ENCODE peak calls at places on chromosomes 11 and 22, in seven cellular contexts. One of them, this sample, is unnamed.

GRCh38 chr11:70397983-70398833 is at the start of gene CTTN:
- DNase-seq in SK-N-SH: peak
- DNase-seq in body of pancreas: peak
- DNase-seq in GM06990: peak
- DNase-seq in transverse colon: peak
- DNase-seq in kidney epithelial cell: peak
- DNase-seq in fibroblast of mammary gland: peak
- DNase-seq in this sample: peak

GRCh38 chr22:42959472-42960145 is 55.3 kb downstream of the PACSIN2 start:
- DNase-seq in SK-N-SH: peak
- DNase-seq in body of pancreas: peak
- DNase-seq in GM06990: no peak
- DNase-seq in transverse colon: peak
- DNase-seq in kidney epithelial cell: peak
- DNase-seq in fibroblast of mammary gland: peak
- DNase-seq in this sample: peak

GRCh38 chr11:64917663-64917995 is 620 bp upstream of the ATG2A start:
- DNase-seq in SK-N-SH: no peak
- DNase-seq in body of pancreas: no peak
- DNase-seq in GM06990: no peak
- DNase-seq in transverse colon: no peak
- DNase-seq in kidney epithelial cell: no peak
- DNase-seq in fibroblast of mammary gland: no peak
- DNase-seq in this sample: no peak

GRCh38 chr11:118015385-118015841 is 29.2 kb downstream of the IL10RA start:
- DNase-seq in SK-N-SH: no peak
- DNase-seq in body of pancreas: no peak
- DNase-seq in GM06990: no peak
- DNase-seq in transverse colon: no peak
- DNase-seq in kidney epithelial cell: no peak
- DNase-seq in fibroblast of mammary gland: no peak
- DNase-seq in this sample: no peak

GRCh38 chr11:120066738-120067303 is 71.1 kb downstream of the TRIM29 start:
- DNase-seq in SK-N-SH: no peak
- DNase-seq in body of pancreas: no peak
- DNase-seq in GM06990: no peak
- DNase-seq in transverse colon: no peak
- DNase-seq in kidney epithelial cell: no peak
- DNase-seq in fibroblast of mammary gland: no peak
- DNase-seq in this sample: no peak

GRCh38 chr11:60084866-60085265 is 3.6 kb upstream of the MS4A2 start:
- DNase-seq in SK-N-SH: no peak
- DNase-seq in body of pancreas: no peak
- DNase-seq in GM06990: no peak
- DNase-seq in transverse colon: no peak
- DNase-seq in kidney epithelial cell: no peak
- DNase-seq in fibroblast of mammary gland: no peak
- DNase-seq in this sample: no peak

GRCh38 chr22:31206896-31207687 is 5.0 kb upstream of the LIMK2 start:
- DNase-seq in SK-N-SH: no peak
- DNase-seq in body of pancreas: no peak
- DNase-seq in GM06990: no peak
- DNase-seq in transverse colon: peak
- DNase-seq in kidney epithelial cell: no peak
- DNase-seq in fibroblast of mammary gland: no peak
- DNase-seq in this sample: peak

GRCh38 chr11:35689081-35689996 is 26.8 kb downstream of the TRIM44 start:
- DNase-seq in SK-N-SH: no peak
- DNase-seq in body of pancreas: no peak
- DNase-seq in GM06990: no peak
- DNase-seq in transverse colon: no peak
- DNase-seq in kidney epithelial cell: no peak
- DNase-seq in fibroblast of mammary gland: no peak
- DNase-seq in this sample: no peak

GRCh38 chr22:31350410-31350863 is 4.3 kb upstream of the PATZ1 start:
- DNase-seq in SK-N-SH: peak
- DNase-seq in body of pancreas: peak
- DNase-seq in GM06990: no peak
- DNase-seq in transverse colon: peak
- DNase-seq in kidney epithelial cell: no peak
- DNase-seq in fibroblast of mammary gland: peak
- DNase-seq in this sample: no peak

GRCh38 chr11:813440-814096 is 3.8 kb downstream of the RPLP2 start:
- DNase-seq in SK-N-SH: no peak
- DNase-seq in body of pancreas: no peak
- DNase-seq in GM06990: no peak
- DNase-seq in transverse colon: no peak
- DNase-seq in kidney epithelial cell: no peak
- DNase-seq in fibroblast of mammary gland: peak
- DNase-seq in this sample: no peak

GRCh38 chr11:127182586-127183203 is 182.1 kb upstream of the KIRREL3 start:
- DNase-seq in SK-N-SH: peak
- DNase-seq in body of pancreas: no peak
- DNase-seq in GM06990: no peak
- DNase-seq in transverse colon: no peak
- DNase-seq in kidney epithelial cell: no peak
- DNase-seq in fibroblast of mammary gland: no peak
- DNase-seq in this sample: no peak

GRCh38 chr22:45508814-45509213 is 6.1 kb downstream of the FBLN1 start:
- DNase-seq in SK-N-SH: no peak
- DNase-seq in body of pancreas: no peak
- DNase-seq in GM06990: no peak
- DNase-seq in transverse colon: no peak
- DNase-seq in kidney epithelial cell: no peak
- DNase-seq in fibroblast of mammary gland: no peak
- DNase-seq in this sample: no peak

GRCh38 chr22:36757608-36758220 is 18.2 kb downstream of the IFT27 start:
- DNase-seq in SK-N-SH: peak
- DNase-seq in body of pancreas: peak
- DNase-seq in GM06990: peak
- DNase-seq in transverse colon: peak
- DNase-seq in kidney epithelial cell: peak
- DNase-seq in fibroblast of mammary gland: peak
- DNase-seq in this sample: no peak

GRCh38 chr11:65493367-65494176 is 5.3 kb upstream of the MALAT1 start:
- DNase-seq in SK-N-SH: no peak
- DNase-seq in body of pancreas: peak
- DNase-seq in GM06990: no peak
- DNase-seq in transverse colon: peak
- DNase-seq in kidney epithelial cell: peak
- DNase-seq in fibroblast of mammary gland: peak
- DNase-seq in this sample: no peak

GRCh38 chr11:116169776-116170175 is 603.0 kb downstream of the BUD13 start:
- DNase-seq in SK-N-SH: no peak
- DNase-seq in body of pancreas: no peak
- DNase-seq in GM06990: no peak
- DNase-seq in transverse colon: no peak
- DNase-seq in kidney epithelial cell: no peak
- DNase-seq in fibroblast of mammary gland: no peak
- DNase-seq in this sample: no peak

DNA sequence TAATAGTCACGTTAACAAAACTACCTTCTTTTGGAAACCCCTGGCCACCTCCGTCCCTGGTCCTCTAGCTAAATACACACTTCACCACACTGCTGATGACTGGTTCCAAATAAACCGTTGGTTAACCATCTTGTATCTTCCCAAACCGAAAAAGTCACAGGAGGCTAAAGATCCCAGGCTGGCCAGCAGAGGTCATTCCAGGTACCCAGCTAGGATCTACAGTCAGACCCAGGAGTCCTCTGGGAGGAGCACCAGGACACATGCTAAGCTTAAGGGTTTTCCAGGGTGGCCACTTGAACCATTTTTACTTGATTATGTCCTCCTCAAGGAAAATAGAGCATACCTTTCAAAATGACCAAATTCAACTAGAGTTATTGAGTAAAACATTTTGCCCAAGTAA is 103.2 kb downstream of the ETS1 start:
- DNase-seq in SK-N-SH: no peak
- DNase-seq in body of pancreas: no peak
- DNase-seq in GM06990: no peak
- DNase-seq in transverse colon: no peak
- DNase-seq in kidney epithelial cell: no peak
- DNase-seq in fibroblast of mammary gland: no peak
- DNase-seq in this sample: no peak
- TF ChIP-seq CTCF in SK-N-SH: peak
- TF ChIP-seq CTCF in body of pancreas: peak
- TF ChIP-seq CTCF in GM06990: peak
- TF ChIP-seq CTCF in transverse colon: no peak
- TF ChIP-seq CTCF in kidney epithelial cell: peak
- TF ChIP-seq CTCF in fibroblast of mammary gland: peak
- TF ChIP-seq CTCF in this sample: peak

DNA sequence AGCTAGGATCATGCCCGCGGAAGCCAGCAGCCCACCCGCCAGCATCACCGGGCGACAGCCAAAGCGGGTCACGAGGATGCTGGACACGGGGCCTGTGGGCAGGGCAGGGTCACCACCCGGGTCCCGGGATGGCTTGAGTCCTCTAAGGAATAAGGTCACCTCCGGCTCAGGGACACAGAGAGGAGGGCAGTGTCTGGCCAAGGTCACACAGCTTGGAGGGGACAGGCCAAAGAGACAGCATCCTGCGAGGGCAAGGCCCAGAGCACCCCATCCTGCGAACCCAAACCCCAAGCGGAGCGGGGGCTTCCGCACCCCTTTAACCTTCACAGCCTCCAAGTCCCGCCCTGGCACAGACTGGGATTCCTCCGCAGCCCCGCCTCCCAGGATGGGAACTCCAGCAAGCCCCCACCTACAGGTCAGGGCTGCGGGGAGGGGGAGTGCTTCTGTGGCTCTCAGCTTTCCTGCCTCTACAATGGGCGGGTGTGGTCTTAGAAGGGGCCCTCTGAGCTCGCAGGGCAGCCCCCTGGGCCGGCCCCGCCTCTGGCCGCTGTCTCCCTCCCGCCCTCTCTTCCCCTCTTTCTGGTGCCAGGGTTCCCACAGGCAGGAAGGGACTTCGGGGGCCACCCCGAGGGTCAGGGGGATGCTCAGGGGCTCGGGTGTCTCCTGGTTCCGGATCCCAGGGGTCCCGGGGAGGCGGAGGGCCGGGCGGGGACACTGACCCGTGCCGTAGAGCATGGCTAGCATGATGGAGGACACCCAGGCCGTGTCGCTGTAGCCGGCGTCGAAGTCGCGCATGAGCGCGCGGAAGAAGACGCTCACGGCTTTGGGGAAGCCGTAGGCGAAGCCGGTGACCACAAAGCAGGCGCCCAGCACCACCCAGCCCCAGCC is 1.8 kb downstream of the SLC16A8 start:
- DNase-seq in SK-N-SH: no peak
- DNase-seq in body of pancreas: no peak
- DNase-seq in GM06990: no peak
- DNase-seq in transverse colon: no peak
- DNase-seq in kidney epithelial cell: no peak
- DNase-seq in fibroblast of mammary gland: no peak
- DNase-seq in this sample: no peak
- H3K4me3 ChIP-seq in SK-N-SH: no peak
- H3K4me3 ChIP-seq in body of pancreas: no peak
- H3K4me3 ChIP-seq in GM06990: no peak
- H3K4me3 ChIP-seq in transverse colon: no peak
- H3K4me3 ChIP-seq in kidney epithelial cell: no peak
- H3K4me3 ChIP-seq in fibroblast of mammary gland: no peak
- H3K4me3 ChIP-seq in this sample: no peak

GRCh38 chr11:71423181-71423790 is 24.9 kb downstream of the DHCR7 start:
- DNase-seq in SK-N-SH: no peak
- DNase-seq in body of pancreas: no peak
- DNase-seq in GM06990: no peak
- DNase-seq in transverse colon: no peak
- DNase-seq in kidney epithelial cell: no peak
- DNase-seq in fibroblast of mammary gland: no peak
- DNase-seq in this sample: no peak

GRCh38 chr11:71426413-71426812 is 21.8 kb downstream of the DHCR7 start:
- DNase-seq in SK-N-SH: no peak
- DNase-seq in body of pancreas: no peak
- DNase-seq in GM06990: no peak
- DNase-seq in transverse colon: no peak
- DNase-seq in kidney epithelial cell: no peak
- DNase-seq in fibroblast of mammary gland: peak
- DNase-seq in this sample: no peak

GRCh38 chr11:71425851-71426250 is 22.3 kb downstream of the DHCR7 start:
- DNase-seq in SK-N-SH: no peak
- DNase-seq in body of pancreas: no peak
- DNase-seq in GM06990: no peak
- DNase-seq in transverse colon: no peak
- DNase-seq in kidney epithelial cell: peak
- DNase-seq in fibroblast of mammary gland: peak
- DNase-seq in this sample: peak

GRCh38 chr11:71428861-71429435 is 19.2 kb downstream of the DHCR7 start:
- DNase-seq in SK-N-SH: no peak
- DNase-seq in body of pancreas: no peak
- DNase-seq in GM06990: no peak
- DNase-seq in transverse colon: no peak
- DNase-seq in kidney epithelial cell: no peak
- DNase-seq in fibroblast of mammary gland: peak
- DNase-seq in this sample: no peak

DNA sequence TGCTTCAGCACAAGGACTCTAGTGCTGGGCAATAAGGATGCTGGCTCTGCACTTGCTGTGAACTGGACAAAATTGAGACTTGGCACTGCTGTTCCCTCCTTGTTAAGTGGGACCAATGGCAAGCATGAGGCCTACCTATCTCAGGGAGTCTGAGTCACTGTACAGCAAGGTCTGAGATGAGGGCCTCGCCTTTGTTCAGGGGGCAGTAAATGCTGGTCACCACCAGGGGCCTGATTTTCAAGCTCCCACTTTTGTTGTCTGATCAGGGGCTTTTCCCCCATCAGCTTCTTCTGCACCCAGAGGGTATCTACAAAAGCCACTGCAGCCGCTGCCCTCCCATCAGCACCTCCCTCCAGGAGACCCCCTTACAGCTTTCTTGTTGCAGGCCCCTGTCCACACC is 22.8 kb downstream of the DHCR7 start:
- DNase-seq in SK-N-SH: no peak
- DNase-seq in body of pancreas: no peak
- DNase-seq in GM06990: no peak
- DNase-seq in transverse colon: no peak
- DNase-seq in kidney epithelial cell: no peak
- DNase-seq in fibroblast of mammary gland: no peak
- DNase-seq in this sample: no peak
- TF ChIP-seq CTCF in SK-N-SH: no peak
- TF ChIP-seq CTCF in body of pancreas: no peak
- TF ChIP-seq CTCF in GM06990: peak
- TF ChIP-seq CTCF in transverse colon: no peak
- TF ChIP-seq CTCF in kidney epithelial cell: peak
- TF ChIP-seq CTCF in fibroblast of mammary gland: peak
- TF ChIP-seq CTCF in this sample: no peak

GRCh38 chr11:92969634-92970347 is at the start of gene MTNR1B:
- DNase-seq in SK-N-SH: peak
- DNase-seq in body of pancreas: no peak
- DNase-seq in GM06990: no peak
- DNase-seq in transverse colon: no peak
- DNase-seq in kidney epithelial cell: no peak
- DNase-seq in fibroblast of mammary gland: no peak
- DNase-seq in this sample: no peak
- H3K4me3 ChIP-seq in SK-N-SH: no peak
- H3K4me3 ChIP-seq in body of pancreas: no peak
- H3K4me3 ChIP-seq in GM06990: no peak
- H3K4me3 ChIP-seq in transverse colon: no peak
- H3K4me3 ChIP-seq in kidney epithelial cell: peak
- H3K4me3 ChIP-seq in fibroblast of mammary gland: no peak
- H3K4me3 ChIP-seq in this sample: no peak